ENCODE peak calls at places on chromosomes 11 and 22, in four cellular contexts. N, E, L and C are unnamed samples.

GRCh38 chr11:104522650-104523049 is 358.7 kb upstream of the PDGFD start:
- DNase-seq in N (no peak), E (no peak), L (no peak), C (no peak)

GRCh38 chr22:44088976-44089570 is 65.0 kb downstream of the PARVB start:
- DNase-seq in L (no peak), E (no peak), N (no peak), C (peak)

GRCh38 chr11:12629601-12630313 is 44.5 kb upstream of the TEAD1 start:
- DNase-seq in L (no peak), N (no peak), E (no peak), C (no peak)

GRCh38 chr22:25735657-25736056 is 6.3 kb upstream of the MYO18B start:
- DNase-seq in N (no peak), E (no peak), L (no peak), C (no peak)

GRCh38 chr11:109123811-109124787 is 297.9 kb upstream of the C11orf87 start:
- DNase-seq in E (no peak), N (no peak), L (no peak), C (peak)

GRCh38 chr11:124876818-124877630 is 11.8 kb downstream of the ROBO3 start:
- DNase-seq in E (no peak), L (no peak), N (no peak), C (no peak)

GRCh38 chr11:2120359-2121100 is 18.7 kb downstream of the IGF2 start:
- DNase-seq in L (no peak), N (no peak), E (no peak), C (no peak)

GRCh38 chr11:19209617-19210016 is 7.8 kb upstream of the CSRP3 start:
- DNase-seq in N (no peak), E (no peak), L (no peak), C (no peak)

GRCh38 chr11:112057170-112057569 is 16.6 kb downstream of the PIH1D2 start:
- DNase-seq in E (no peak), N (no peak), L (no peak), C (no peak)

GRCh38 chr11:6637871-6638270 is 17.7 kb downstream of the DCHS1 start:
- DNase-seq in L (no peak), E (no peak), N (no peak), C (peak)

GRCh38 chr11:108302121-108302785 is 79.4 kb downstream of the ATM start:
- DNase-seq in L (no peak), E (no peak), N (no peak), C (no peak)

GRCh38 chr11:44767421-44767820 is 40.7 kb downstream of the TSPAN18 start:
- DNase-seq in E (no peak), N (no peak), L (no peak), C (no peak)

GRCh38 chr11:110000858-110001257 is 92.3 kb upstream of the ZC3H12C start:
- DNase-seq in L (no peak), E (no peak), N (no peak), C (no peak)

GRCh38 chr22:25508161-25508560 is 56.3 kb upstream of the GRK3 start:
- DNase-seq in L (no peak), N (no peak), E (no peak), C (no peak)

GRCh38 chr11:10856689-10857603 is 907 bp downstream of the ZBED5 start:
- DNase-seq in L (peak), N (peak), E (peak), C (no peak)

GRCh38 chr11:59815754-59816153 is 5.2 kb upstream of the MRPL16 start:
- DNase-seq in L (no peak), N (no peak), E (no peak), C (no peak)

GRCh38 chr22:28316014-28316413 is 363.6 kb downstream of the TTC28 start:
- DNase-seq in L (no peak), N (no peak), E (peak), C (no peak)

GRCh38 chr11:110092577-110093406 is at the start of gene ZC3H12C:
- DNase-seq in N (peak), E (peak), L (peak), C (peak)

GRCh38 chr22:30565341-30565740 is 9.1 kb downstream of the GAL3ST1 start:
- DNase-seq in L (no peak), N (no peak), E (no peak), C (peak)

GRCh38 chr11:118281284-118281683 is 17.2 kb upstream of the MPZL2 start:
- DNase-seq in N (no peak), E (no peak), L (no peak), C (no peak)

GRCh38 chr11:39784873-39785272 is 1674.6 kb downstream of the LRRC4C start:
- DNase-seq in E (no peak), N (no peak), L (no peak), C (no peak)

GRCh38 chr22:36912694-36913430 is 566 bp upstream of the CSF2RB start:
- DNase-seq in N (no peak), L (no peak), E (no peak), C (no peak)